ENCODE peak calls at places on chromosomes 6 and 20, in five cellular contexts. K is fibroblast of lung, H is GM23338, V is activated gamma-delta T cell, Q is NCI-H510A. I is an unnamed sample.
A peak's percentile ranks its signal among the peaks of the same experiment; 100 is the strongest.

GRCh38 chr6:17427062-17427461 is 33.7 kb downstream of the CAP2 start:
- DNase-seq in V (no peak), Q (no peak), K (no peak), H (no peak), I (no peak)

GRCh38 chr6:35084041-35084491 is 57.1 kb downstream of the TCP11 start:
- DNase-seq in Q (no peak), H (no peak), K (no peak), V (no peak), I (peak; percentile 76)

GRCh38 chr6:116246089-116246488 is 7.8 kb downstream of the TSPYL4 start:
- DNase-seq in K (peak; percentile 57), V (no peak), Q (no peak), H (no peak), I (no peak)

GRCh38 chr20:20875716-20876115 is 163.3 kb upstream of the RALGAPA2 start:
- DNase-seq in V (no peak), H (no peak), K (no peak), Q (no peak), I (no peak)

GRCh38 chr20:48682529-48683385 is 145.0 kb downstream of the PREX1 start:
- DNase-seq in K (peak; percentile 94), H (peak; percentile 79), V (no peak), Q (peak; percentile 97), I (peak; percentile 81)

GRCh38 chr6:106746660-106747059 is 117.3 kb downstream of the QRSL1 start:
- DNase-seq in K (peak; percentile 1), V (no peak), Q (peak; percentile 68), H (no peak), I (no peak)

GRCh38 chr20:61313396-61313795 is 61.3 kb downstream of the CDH4 start:
- DNase-seq in H (no peak), K (no peak), Q (no peak), V (no peak), I (no peak)

GRCh38 chr6:169230923-169231789 is 22.5 kb downstream of the THBS2 start:
- DNase-seq in Q (no peak), K (no peak), H (no peak), V (no peak), I (no peak)

GRCh38 chr20:1335961-1336698 is 7.2 kb upstream of the SDCBP2 start:
- DNase-seq in Q (no peak), V (no peak), K (no peak), H (no peak), I (no peak)

GRCh38 chr20:58224974-58225373 is 3.5 kb downstream of the ANKRD60 start:
- DNase-seq in H (no peak), Q (no peak), V (no peak), K (no peak), I (no peak)

GRCh38 chr6:34799547-34799946 is 7.7 kb downstream of the BLTP3A start:
- DNase-seq in K (no peak), H (no peak), V (no peak), Q (no peak), I (no peak)

GRCh38 chr20:50820515-50821256 is 25.8 kb downstream of the BCAS4 start:
- DNase-seq in V (no peak), K (no peak), Q (no peak), H (peak; percentile 51), I (no peak)

GRCh38 chr6:116941727-116942126 is 64.7 kb downstream of the RFX6 start:
- DNase-seq in Q (no peak), K (no peak), V (no peak), H (peak; percentile 54), I (no peak)

GRCh38 chr6:129818251-129818650 is 42.9 kb downstream of the TMEM244 start:
- DNase-seq in Q (no peak), H (no peak), V (no peak), K (no peak), I (no peak)

GRCh38 chr6:32244270-32244669 is 20.4 kb upstream of the NOTCH4 start:
- DNase-seq in H (no peak), V (no peak), Q (no peak), K (peak; percentile 13), I (no peak)

GRCh38 chr20:43727980-43728590 is 1.3 kb upstream of the GTSF1L start:
- DNase-seq in K (peak; percentile 37), Q (no peak), H (no peak), V (no peak), I (no peak)

GRCh38 chr6:35294308-35294945 is 3.2 kb upstream of the DEF6 start:
- DNase-seq in K (peak; percentile 37), V (no peak), H (peak; percentile 83), Q (peak; percentile 27), I (no peak)

GRCh38 chr20:47038581-47039560 is 144.2 kb downstream of the EYA2 start:
- DNase-seq in Q (no peak), H (no peak), K (peak; percentile 41), V (no peak), I (no peak)

GRCh38 chr6:31621320-31621939 is 915 bp downstream of the PRRC2A start:
- DNase-seq in Q (no peak), H (no peak), V (no peak), K (no peak), I (no peak)

GRCh38 chr20:62273421-62273820 is 29.4 kb upstream of the ADRM1 start:
- DNase-seq in K (no peak), V (no peak), H (no peak), Q (no peak), I (no peak)

GRCh38 chr6:170096803-170097504 is 193.9 kb downstream of the DLL1 start:
- DNase-seq in K (no peak), V (no peak), H (no peak), Q (no peak), I (no peak)

GRCh38 chr6:7763896-7764295 is 38.0 kb downstream of the BMP6 start:
- DNase-seq in V (no peak), H (no peak), K (peak; percentile 11), Q (no peak), I (no peak)

GRCh38 chr20:18057994-18058349 is 256 bp upstream of the OVOL2 start:
- DNase-seq in Q (peak; percentile 71), H (no peak), V (no peak), K (no peak), I (no peak)